ENCODE peak calls at places on chromosomes 13 and 19, in four cellular contexts. B is activated CD8-positive, alpha-beta T cell treated with anti-CD3 and anti-CD28 coated beads for 36 hours; U is ascending aorta; Q is OCI-LY7. P is an unnamed sample.

GRCh38 chr19:31073485-31074221 is 275.6 kb downstream of the TSHZ3 start:
- DNase-seq in B (no peak), U (no peak), Q (no peak), P (no peak)

GRCh38 chr19:4267901-4268815 is 10.9 kb upstream of the SHD start:
- DNase-seq in B (no peak), U (no peak), Q (no peak), P (no peak)

GRCh38 chr13:84670245-84670644 is 788.0 kb upstream of the SLITRK1 start:
- DNase-seq in B (no peak), U (no peak), Q (no peak), P (no peak)

GRCh38 chr19:1848399-1849131 is at the start of gene REXO1:
- DNase-seq in B (peak), U (peak), Q (peak), P (peak)

GRCh38 chr13:40591091-40591490 is 75.3 kb downstream of the FOXO1 start:
- DNase-seq in B (no peak), U (no peak), Q (peak), P (no peak)

GRCh38 chr13:27201661-27202060 is 30.1 kb upstream of the USP12 start:
- DNase-seq in B (no peak), U (no peak), Q (no peak), P (no peak)

GRCh38 chr19:14366529-14366928 is 14.7 kb upstream of the ADGRE5 start:
- DNase-seq in B (peak), U (peak), Q (peak), P (peak)

GRCh38 chr19:996051-996838 is 4.0 kb upstream of the GRIN3B start:
- DNase-seq in B (peak), U (no peak), Q (no peak), P (peak)

GRCh38 chr13:40552895-40553294 is 113.5 kb downstream of the FOXO1 start:
- DNase-seq in B (no peak), U (no peak), Q (no peak), P (no peak)

GRCh38 chr13:78649997-78650724 is 8.8 kb downstream of the OBI1 start:
- DNase-seq in B (no peak), U (no peak), Q (no peak), P (no peak)

GRCh38 chr13:32669030-32669646 is 82.9 kb downstream of the PDS5B start:
- DNase-seq in B (peak), U (no peak), Q (peak), P (no peak)

GRCh38 chr13:32228330-32229041 is 86.7 kb downstream of the ZAR1L start:
- DNase-seq in B (peak), U (no peak), Q (no peak), P (no peak)

GRCh38 chr13:48571121-48571901 is 38.4 kb upstream of the RCBTB2 start:
- DNase-seq in B (no peak), U (no peak), Q (peak), P (no peak)

GRCh38 chr19:23991170-23991569 is 76.5 kb downstream of the ZNF726 start:
- DNase-seq in B (peak), U (no peak), Q (peak), P (no peak)

GRCh38 chr19:10104665-10105221 is 1.4 kb upstream of the PPAN start:
- DNase-seq in B (peak), U (no peak), Q (peak), P (peak)

GRCh38 chr19:16295071-16295470 is 29.6 kb upstream of the KLF2 start:
- DNase-seq in B (no peak), U (no peak), Q (no peak), P (no peak)

GRCh38 chr13:36059366-36059765 is 71.8 kb downstream of the DCLK1 start:
- DNase-seq in B (no peak), U (no peak), Q (no peak), P (no peak)

GRCh38 chr19:16095071-16095571 is 16.6 kb upstream of the RAB8A start:
- DNase-seq in B (peak), U (no peak), Q (no peak), P (no peak)

GRCh38 chr19:2123682-2124387 is 27.1 kb downstream of the IZUMO4 start:
- DNase-seq in B (peak), U (no peak), Q (no peak), P (no peak)

GRCh38 chr13:44331912-44332840 is 41.4 kb upstream of the SERP2 start:
- DNase-seq in B (no peak), U (peak), Q (no peak), P (no peak)

GRCh38 chr19:15249912-15250634 is 17.8 kb upstream of the EPHX3 start:
- DNase-seq in B (no peak), U (no peak), Q (no peak), P (no peak)

GRCh38 chr19:30411714-30412113 is 39.5 kb downstream of the ZNF536 start:
- DNase-seq in B (no peak), U (no peak), Q (no peak), P (no peak)

GRCh38 chr19:9721861-9722260 is 46.7 kb downstream of the ZNF846 start:
- DNase-seq in B (peak), U (no peak), Q (no peak), P (no peak)

GRCh38 chr19:40745402-40745780 is 4.9 kb downstream of the ACTMAP start:
- DNase-seq in B (no peak), U (no peak), Q (no peak), P (no peak)

GRCh38 chr19:3671680-3672574 is 28.3 kb downstream of the PIP5K1C start:
- DNase-seq in B (peak), U (no peak), Q (no peak), P (no peak)

GRCh38 chr13:37443538-37443937 is 155.0 kb downstream of the POSTN start:
- DNase-seq in B (no peak), U (no peak), Q (no peak), P (no peak)

GRCh38 chr19:31539386-31539785 is 190.2 kb upstream of the TSHZ3 start:
- DNase-seq in B (no peak), U (no peak), Q (no peak), P (no peak)

GRCh38 chr19:13803038-13803437 is 7.8 kb downstream of the ZSWIM4 start:
- DNase-seq in B (no peak), U (no peak), Q (no peak), P (no peak)

GRCh38 chr13:110869805-110870706 is 44.8 kb downstream of the ANKRD10 start:
- DNase-seq in B (peak), U (peak), Q (no peak), P (no peak)

GRCh38 chr13:80716610-80717081 is 375.7 kb upstream of the SPRY2 start:
- DNase-seq in B (no peak), U (no peak), Q (no peak), P (no peak)

GRCh38 chr13:24275041-24275440 is 34.3 kb upstream of the C1QTNF9 start:
- DNase-seq in B (no peak), U (no peak), Q (no peak), P (no peak)
- TF ChIP-seq CTCF in B (no peak), U (no peak), Q (no peak), P (no peak)

GRCh38 chr19:11111771-11112144 is 22.5 kb downstream of the LDLR start:
- DNase-seq in B (no peak), U (no peak), Q (no peak), P (no peak)

GRCh38 chr19:11102944-11103343 is 13.7 kb downstream of the LDLR start:
- DNase-seq in B (no peak), U (no peak), Q (no peak), P (no peak)

GRCh38 chr19:11105014-11105636 is 15.9 kb downstream of the LDLR start:
- DNase-seq in B (no peak), U (no peak), Q (no peak), P (no peak)

GRCh38 chr19:11111117-11111770 is 22.0 kb downstream of the LDLR start:
- DNase-seq in B (no peak), U (no peak), Q (no peak), P (no peak)

DNA sequence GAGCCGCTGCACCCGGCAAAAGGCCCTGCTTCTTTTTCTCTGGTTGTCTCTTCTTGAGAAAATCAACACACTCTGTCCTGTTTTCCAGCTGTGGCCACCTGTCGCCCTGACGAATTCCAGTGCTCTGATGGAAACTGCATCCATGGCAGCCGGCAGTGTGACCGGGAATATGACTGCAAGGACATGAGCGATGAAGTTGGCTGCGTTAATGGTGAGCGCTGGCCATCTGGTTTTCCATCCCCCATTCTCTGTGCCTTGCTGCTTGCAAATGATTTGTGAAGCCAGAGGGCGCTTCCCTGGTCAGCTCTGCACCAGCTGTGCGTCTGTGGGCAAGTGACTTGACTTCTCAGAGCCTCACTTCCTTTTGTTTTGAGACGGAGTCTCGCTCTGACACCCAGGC is 17.2 kb downstream of the LDLR start:
- DNase-seq in B (no peak), U (no peak), Q (no peak), P (no peak)
- TF ChIP-seq CTCF in B (no peak), U (no peak), Q (no peak), P (no peak)

DNA sequence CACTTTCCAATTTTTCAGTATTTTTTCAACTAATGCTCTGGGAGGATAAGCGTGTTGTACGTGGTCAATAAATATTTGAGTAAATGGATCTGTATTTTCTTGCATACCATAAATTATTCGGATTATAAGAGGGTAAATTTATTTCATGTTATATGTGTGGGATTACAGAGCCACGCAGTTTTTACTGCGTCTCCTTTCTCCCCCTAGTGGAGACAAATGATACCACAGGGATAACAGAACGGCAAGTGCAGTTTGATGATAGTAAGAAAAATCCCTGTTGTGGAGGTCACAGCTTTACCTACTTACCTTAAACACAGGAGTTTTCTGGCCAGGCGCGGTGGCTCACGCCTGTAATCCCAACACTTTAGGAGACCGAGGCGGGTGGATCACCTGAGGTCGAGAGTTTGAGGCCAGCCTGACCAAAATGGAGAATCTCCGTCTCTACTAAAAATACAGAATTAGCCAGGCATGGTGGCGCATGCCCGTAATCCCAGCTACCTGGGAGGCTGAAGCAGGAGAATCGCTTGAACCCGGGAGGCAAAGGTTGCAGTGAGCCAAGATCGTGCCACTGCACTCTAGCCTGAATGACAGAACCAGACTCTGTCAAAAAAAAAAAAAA is 16.8 kb downstream of the MBD3L2B start:
- DNase-seq in B (no peak), U (no peak), Q (no peak), P (no peak)
- TF ChIP-seq CTCF in B (peak), U (no peak), Q (no peak), P (no peak)

GRCh38 chr13:21676611-21677021 is 5.7 kb downstream of the FGF9 start:
- DNase-seq in B (peak), U (no peak), Q (peak), P (no peak)
- TF ChIP-seq CTCF in B (peak), U (no peak), Q (peak), P (no peak)

DNA sequence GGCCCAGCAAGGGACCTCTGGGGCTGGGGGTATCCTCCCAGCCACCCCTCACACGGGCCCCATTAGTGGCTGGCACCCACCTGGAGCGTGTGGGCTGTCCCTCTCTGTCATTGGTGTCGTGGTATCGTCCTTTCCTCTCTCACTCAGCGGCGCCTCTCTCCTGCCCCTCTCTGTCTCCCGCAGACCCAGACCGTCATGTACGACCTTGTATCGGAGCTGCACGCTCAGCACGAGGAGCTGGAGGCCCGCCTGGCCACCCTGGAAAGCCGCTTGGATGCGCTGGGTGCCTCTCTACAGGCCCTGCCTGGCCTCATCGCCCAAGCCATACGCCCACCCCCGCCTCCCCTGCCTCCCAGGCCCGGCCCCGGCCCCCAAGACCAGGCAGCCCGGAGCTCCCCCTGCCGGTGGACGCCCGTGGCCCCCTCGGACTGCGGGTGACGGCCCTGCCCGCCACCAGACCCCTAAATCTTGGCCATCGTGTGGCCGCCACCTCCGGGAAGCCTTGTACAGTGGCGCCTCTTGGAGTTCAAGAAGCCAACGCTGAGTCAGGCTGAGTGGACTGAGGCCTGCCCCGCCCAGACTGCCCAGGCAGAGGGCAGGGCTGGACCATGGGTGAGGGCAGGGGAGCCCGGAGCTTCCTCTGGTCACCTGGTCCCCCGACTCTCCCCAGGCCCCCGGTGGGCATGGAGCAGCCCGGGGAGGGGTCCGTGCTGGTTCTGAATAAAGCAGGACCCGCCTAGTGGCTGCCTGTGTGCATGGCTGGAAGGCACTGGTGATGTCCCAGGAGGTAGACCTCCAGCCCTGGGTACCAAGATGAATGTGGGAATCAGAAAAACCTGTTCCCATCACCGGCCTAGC is 9.8 kb upstream of the ARRDC2 start:
- DNase-seq in B (no peak), U (no peak), Q (peak), P (no peak)
- TF ChIP-seq CTCF in B (peak), U (no peak), Q (peak), P (no peak)

P was measured in activated B cell treated with CpG ODN at 0.5 μM for 24 hours.